ENCODE peak calls at places on chromosomes 11 and 22, in ten cellular contexts. S is NCI-H1092 treated with DMSO at 0.1 percent for 48 hours; T is midbrain; O is activated CD4-positive, alpha-beta T cell treated with anti-CD3 and anti-CD28 coated beads, Interleukin-2, amount 50 U/mL, for 48 hours; L is neural crest cell; D is lung microvascular endothelial cell; Z is stimulated activated CD8-positive, alpha-beta memory T cell treated with anti-CD3 and anti-CD28 coated beads, Interleukin-7, amount 100 ng/mL, for 48 hours; E is hypothalamus; N is non-pigmented ciliary epithelial cell; B is activated CD4-positive, CD25-positive, alpha-beta regulatory T cell. R is an unnamed sample.

GRCh38 chr11:62601114-62601363 is 626 bp downstream of the MTA2 start:
- DNase-seq in S (peak), T (no peak), O (peak), L (no peak), D (peak), Z (no peak), E (no peak), N (no peak), B (no peak), R (no peak)

GRCh38 chr11:115623021-115623451 is 118.8 kb upstream of the CADM1 start:
- DNase-seq in S (no peak), T (no peak), O (no peak), L (no peak), D (peak), Z (no peak), E (no peak), N (peak), B (no peak), R (peak)

GRCh38 chr22:17945851-17946690 is 78.3 kb downstream of the MICAL3 start:
- DNase-seq in S (peak), T (no peak), O (no peak), L (no peak), D (no peak), Z (no peak), E (no peak), N (no peak), B (no peak), R (no peak)

GRCh38 chr11:72191961-72192381 is at the start of gene FOLR1:
- DNase-seq in S (no peak), T (no peak), O (no peak), L (no peak), D (no peak), Z (no peak), E (no peak), N (no peak), B (no peak), R (no peak)

GRCh38 chr11:95505927-95506426 is 275.0 kb upstream of the SESN3 start:
- DNase-seq in S (no peak), T (no peak), O (no peak), L (no peak), D (no peak), Z (no peak), E (no peak), N (no peak), B (no peak), R (no peak)

GRCh38 chr11:16881074-16881709 is 133.0 kb downstream of the PLEKHA7 start:
- DNase-seq in S (peak), T (peak), O (no peak), L (no peak), D (peak), Z (no peak), E (peak), N (no peak), B (no peak), R (peak)

GRCh38 chr11:95413761-95414160 is 182.8 kb upstream of the SESN3 start:
- DNase-seq in S (no peak), T (no peak), O (no peak), L (no peak), D (no peak), Z (no peak), E (no peak), N (no peak), B (no peak), R (no peak)

GRCh38 chr11:369336-370018 is at the start of gene B4GALNT4:
- DNase-seq in S (peak), T (peak), O (peak), L (no peak), D (no peak), Z (no peak), E (peak), N (no peak), B (no peak), R (no peak)

GRCh38 chr22:33923660-33924246 is 3.5 kb upstream of the LARGE1 start:
- DNase-seq in S (peak), T (peak), O (peak), L (peak), D (peak), Z (no peak), E (peak), N (no peak), B (no peak), R (no peak)

GRCh38 chr11:134034496-134035381 is 34.1 kb upstream of the JAM3 start:
- DNase-seq in S (peak), T (no peak), O (no peak), L (no peak), D (no peak), Z (no peak), E (peak), N (no peak), B (no peak), R (no peak)

GRCh38 chr11:71245601-71246391 is 6.6 kb downstream of the SHANK2 start:
- DNase-seq in S (no peak), T (no peak), O (no peak), L (no peak), D (no peak), Z (no peak), E (no peak), N (no peak), B (no peak), R (no peak)

GRCh38 chr11:8092587-8093424 is 11.8 kb downstream of the TUB start:
- DNase-seq in S (peak), T (peak), O (peak), L (peak), D (peak), Z (peak), E (no peak), N (peak), B (no peak), R (no peak)

GRCh38 chr11:64032050-64032449 is 3.7 kb upstream of the FLRT1 start:
- DNase-seq in S (no peak), T (no peak), O (no peak), L (no peak), D (no peak), Z (no peak), E (no peak), N (no peak), B (no peak), R (no peak)

GRCh38 chr11:69241075-69241740 is 52.7 kb upstream of the MYEOV start:
- DNase-seq in S (no peak), T (no peak), O (no peak), L (no peak), D (no peak), Z (no peak), E (no peak), N (no peak), B (no peak), R (no peak)

GRCh38 chr22:36301384-36301828 is 48.5 kb downstream of the APOL1 start:
- DNase-seq in S (peak), T (peak), O (peak), L (peak), D (peak), Z (peak), E (peak), N (no peak), B (peak), R (no peak)

R was measured in skeletal muscle cell.